ENCODE peak calls at places on chromosome 22, in seven cellular contexts. One of them, this sample, is unnamed.

GRCh38 chr22:49479566-49479965 is 348.1 kb downstream of the BRD1 start:
- DNase-seq in A172: no peak
- DNase-seq in NCI-H748 treated with DMSO at 0.1 percent for 48 hours: no peak
- DNase-seq in glutamatergic neuron: no peak
- DNase-seq in left lobe of liver: no peak
- DNase-seq in effector memory CD8-positive, alpha-beta T cell: no peak
- DNase-seq in lung microvascular endothelial cell: no peak
- DNase-seq in this sample: no peak

GRCh38 chr22:43205261-43205691 is 18.3 kb upstream of the TTLL12 start:
- DNase-seq in effector memory CD8-positive, alpha-beta T cell: no peak
- DNase-seq in glutamatergic neuron: no peak
- DNase-seq in A172: no peak
- DNase-seq in lung microvascular endothelial cell: no peak
- DNase-seq in left lobe of liver: no peak
- DNase-seq in NCI-H748 treated with DMSO at 0.1 percent for 48 hours: no peak
- DNase-seq in this sample: no peak

GRCh38 chr22:44990810-44991209 is 19.0 kb downstream of the PHF21B start:
- DNase-seq in NCI-H748 treated with DMSO at 0.1 percent for 48 hours: no peak
- DNase-seq in glutamatergic neuron: no peak
- DNase-seq in left lobe of liver: no peak
- DNase-seq in lung microvascular endothelial cell: no peak
- DNase-seq in A172: no peak
- DNase-seq in effector memory CD8-positive, alpha-beta T cell: no peak
- DNase-seq in this sample: no peak

GRCh38 chr22:46797355-46797754 is 34.9 kb downstream of the TBC1D22A start:
- DNase-seq in NCI-H748 treated with DMSO at 0.1 percent for 48 hours: no peak
- DNase-seq in lung microvascular endothelial cell: peak
- DNase-seq in A172: no peak
- DNase-seq in left lobe of liver: no peak
- DNase-seq in glutamatergic neuron: peak
- DNase-seq in effector memory CD8-positive, alpha-beta T cell: no peak
- DNase-seq in this sample: peak

GRCh38 chr22:37525746-37526350 is 6.6 kb upstream of the CARD10 start:
- DNase-seq in NCI-H748 treated with DMSO at 0.1 percent for 48 hours: no peak
- DNase-seq in lung microvascular endothelial cell: no peak
- DNase-seq in A172: no peak
- DNase-seq in glutamatergic neuron: no peak
- DNase-seq in left lobe of liver: no peak
- DNase-seq in effector memory CD8-positive, alpha-beta T cell: no peak
- DNase-seq in this sample: no peak

GRCh38 chr22:33076368-33076767 is 18.2 kb upstream of the SYN3 start:
- DNase-seq in glutamatergic neuron: no peak
- DNase-seq in lung microvascular endothelial cell: peak
- DNase-seq in A172: no peak
- DNase-seq in effector memory CD8-positive, alpha-beta T cell: no peak
- DNase-seq in NCI-H748 treated with DMSO at 0.1 percent for 48 hours: no peak
- DNase-seq in left lobe of liver: no peak
- DNase-seq in this sample: no peak

GRCh38 chr22:29700949-29701927 is 18.6 kb upstream of the CABP7 start:
- DNase-seq in A172: peak
- DNase-seq in effector memory CD8-positive, alpha-beta T cell: no peak
- DNase-seq in lung microvascular endothelial cell: peak
- DNase-seq in glutamatergic neuron: no peak
- DNase-seq in NCI-H748 treated with DMSO at 0.1 percent for 48 hours: no peak
- DNase-seq in left lobe of liver: no peak
- DNase-seq in this sample: peak

GRCh38 chr22:37544955-37545702 is 15.2 kb upstream of the CDC42EP1 start:
- DNase-seq in left lobe of liver: peak
- DNase-seq in lung microvascular endothelial cell: peak
- DNase-seq in glutamatergic neuron: peak
- DNase-seq in A172: peak
- DNase-seq in effector memory CD8-positive, alpha-beta T cell: peak
- DNase-seq in NCI-H748 treated with DMSO at 0.1 percent for 48 hours: no peak
- DNase-seq in this sample: peak

GRCh38 chr22:38613588-38613987 is 42.6 kb downstream of the FAM227A start:
- DNase-seq in NCI-H748 treated with DMSO at 0.1 percent for 48 hours: no peak
- DNase-seq in A172: no peak
- DNase-seq in effector memory CD8-positive, alpha-beta T cell: no peak
- DNase-seq in left lobe of liver: no peak
- DNase-seq in glutamatergic neuron: no peak
- DNase-seq in lung microvascular endothelial cell: no peak
- DNase-seq in this sample: no peak

GRCh38 chr22:27737521-27737920 is 64.0 kb downstream of the MN1 start:
- DNase-seq in NCI-H748 treated with DMSO at 0.1 percent for 48 hours: no peak
- DNase-seq in glutamatergic neuron: no peak
- DNase-seq in A172: no peak
- DNase-seq in lung microvascular endothelial cell: no peak
- DNase-seq in effector memory CD8-positive, alpha-beta T cell: no peak
- DNase-seq in left lobe of liver: no peak
- DNase-seq in this sample: no peak

GRCh38 chr22:27198518-27199035 is 541.2 kb downstream of the MIAT start:
- DNase-seq in lung microvascular endothelial cell: no peak
- DNase-seq in A172: no peak
- DNase-seq in left lobe of liver: no peak
- DNase-seq in NCI-H748 treated with DMSO at 0.1 percent for 48 hours: no peak
- DNase-seq in effector memory CD8-positive, alpha-beta T cell: no peak
- DNase-seq in glutamatergic neuron: no peak
- DNase-seq in this sample: no peak

GRCh38 chr22:39290724-39291161 is 28.7 kb downstream of the RPL3 start:
- DNase-seq in lung microvascular endothelial cell: peak
- DNase-seq in glutamatergic neuron: peak
- DNase-seq in NCI-H748 treated with DMSO at 0.1 percent for 48 hours: no peak
- DNase-seq in left lobe of liver: peak
- DNase-seq in effector memory CD8-positive, alpha-beta T cell: no peak
- DNase-seq in A172: peak
- DNase-seq in this sample: no peak

GRCh38 chr22:42145175-42145574 is 14.6 kb upstream of the CYP2D6 start:
- DNase-seq in effector memory CD8-positive, alpha-beta T cell: no peak
- DNase-seq in glutamatergic neuron: no peak
- DNase-seq in left lobe of liver: peak
- DNase-seq in A172: no peak
- DNase-seq in NCI-H748 treated with DMSO at 0.1 percent for 48 hours: no peak
- DNase-seq in lung microvascular endothelial cell: no peak
- DNase-seq in this sample: no peak

GRCh38 chr22:42184852-42185251 is 54.2 kb upstream of the CYP2D6 start:
- DNase-seq in NCI-H748 treated with DMSO at 0.1 percent for 48 hours: no peak
- DNase-seq in lung microvascular endothelial cell: no peak
- DNase-seq in glutamatergic neuron: no peak
- DNase-seq in left lobe of liver: no peak
- DNase-seq in A172: no peak
- DNase-seq in effector memory CD8-positive, alpha-beta T cell: no peak
- DNase-seq in this sample: no peak

GRCh38 chr22:21025763-21026755 is 6.3 kb downstream of the SLC7A4 start:
- DNase-seq in lung microvascular endothelial cell: no peak
- DNase-seq in A172: no peak
- DNase-seq in effector memory CD8-positive, alpha-beta T cell: no peak
- DNase-seq in glutamatergic neuron: no peak
- DNase-seq in NCI-H748 treated with DMSO at 0.1 percent for 48 hours: no peak
- DNase-seq in left lobe of liver: no peak
- DNase-seq in this sample: no peak

GRCh38 chr22:39778055-39778454 is 115.5 kb downstream of the ENTHD1 start:
- DNase-seq in effector memory CD8-positive, alpha-beta T cell: no peak
- DNase-seq in glutamatergic neuron: no peak
- DNase-seq in NCI-H748 treated with DMSO at 0.1 percent for 48 hours: no peak
- DNase-seq in A172: no peak
- DNase-seq in left lobe of liver: no peak
- DNase-seq in lung microvascular endothelial cell: no peak
- DNase-seq in this sample: peak

GRCh38 chr22:23828800-23829680 is 9.8 kb downstream of the DERL3 start:
- DNase-seq in glutamatergic neuron: no peak
- DNase-seq in NCI-H748 treated with DMSO at 0.1 percent for 48 hours: no peak
- DNase-seq in A172: no peak
- DNase-seq in left lobe of liver: peak
- DNase-seq in effector memory CD8-positive, alpha-beta T cell: no peak
- DNase-seq in lung microvascular endothelial cell: no peak
- DNase-seq in this sample: no peak

GRCh38 chr22:45504703-45505341 is 2.1 kb downstream of the FBLN1 start:
- DNase-seq in A172: no peak
- DNase-seq in effector memory CD8-positive, alpha-beta T cell: no peak
- DNase-seq in lung microvascular endothelial cell: no peak
- DNase-seq in NCI-H748 treated with DMSO at 0.1 percent for 48 hours: no peak
- DNase-seq in left lobe of liver: no peak
- DNase-seq in glutamatergic neuron: peak
- DNase-seq in this sample: no peak

GRCh38 chr22:48091060-48091650 is 1328.7 kb downstream of the TBC1D22A start:
- DNase-seq in lung microvascular endothelial cell: no peak
- DNase-seq in left lobe of liver: no peak
- DNase-seq in A172: no peak
- DNase-seq in effector memory CD8-positive, alpha-beta T cell: no peak
- DNase-seq in NCI-H748 treated with DMSO at 0.1 percent for 48 hours: no peak
- DNase-seq in glutamatergic neuron: no peak
- DNase-seq in this sample: no peak

GRCh38 chr22:29727248-29727551 is 7.4 kb downstream of the CABP7 start:
- DNase-seq in lung microvascular endothelial cell: peak
- DNase-seq in left lobe of liver: peak
- DNase-seq in effector memory CD8-positive, alpha-beta T cell: no peak
- DNase-seq in glutamatergic neuron: peak
- DNase-seq in NCI-H748 treated with DMSO at 0.1 percent for 48 hours: no peak
- DNase-seq in A172: no peak
- DNase-seq in this sample: no peak

GRCh38 chr22:20819471-20819870 is 39.1 kb downstream of the PI4KA start:
- DNase-seq in left lobe of liver: no peak
- DNase-seq in glutamatergic neuron: no peak
- DNase-seq in A172: no peak
- DNase-seq in effector memory CD8-positive, alpha-beta T cell: no peak
- DNase-seq in NCI-H748 treated with DMSO at 0.1 percent for 48 hours: no peak
- DNase-seq in lung microvascular endothelial cell: no peak
- DNase-seq in this sample: no peak

GRCh38 chr22:50469377-50470305 is 5.2 kb downstream of the SBF1 start:
- DNase-seq in left lobe of liver: no peak
- DNase-seq in NCI-H748 treated with DMSO at 0.1 percent for 48 hours: no peak
- DNase-seq in lung microvascular endothelial cell: peak
- DNase-seq in effector memory CD8-positive, alpha-beta T cell: peak
- DNase-seq in A172: peak
- DNase-seq in glutamatergic neuron: peak
- DNase-seq in this sample: no peak

GRCh38 chr22:31137721-31138120 is 2.6 kb downstream of the PLA2G3 start:
- DNase-seq in glutamatergic neuron: no peak
- DNase-seq in lung microvascular endothelial cell: no peak
- DNase-seq in NCI-H748 treated with DMSO at 0.1 percent for 48 hours: no peak
- DNase-seq in left lobe of liver: no peak
- DNase-seq in effector memory CD8-positive, alpha-beta T cell: no peak
- DNase-seq in A172: no peak
- DNase-seq in this sample: no peak

GRCh38 chr22:47165338-47165931 is 403.0 kb downstream of the TBC1D22A start:
- DNase-seq in lung microvascular endothelial cell: no peak
- DNase-seq in glutamatergic neuron: peak
- DNase-seq in effector memory CD8-positive, alpha-beta T cell: no peak
- DNase-seq in NCI-H748 treated with DMSO at 0.1 percent for 48 hours: no peak
- DNase-seq in A172: no peak
- DNase-seq in left lobe of liver: no peak
- DNase-seq in this sample: no peak

GRCh38 chr22:46065733-46066454 is 84.4 kb upstream of the PPARA start:
- DNase-seq in A172: peak
- DNase-seq in glutamatergic neuron: no peak
- DNase-seq in left lobe of liver: no peak
- DNase-seq in NCI-H748 treated with DMSO at 0.1 percent for 48 hours: no peak
- DNase-seq in lung microvascular endothelial cell: no peak
- DNase-seq in effector memory CD8-positive, alpha-beta T cell: no peak
- DNase-seq in this sample: no peak

GRCh38 chr22:24157783-24158170 is 23.5 kb upstream of the SUSD2 start:
- DNase-seq in A172: no peak
- DNase-seq in NCI-H748 treated with DMSO at 0.1 percent for 48 hours: no peak
- DNase-seq in glutamatergic neuron: no peak
- DNase-seq in lung microvascular endothelial cell: no peak
- DNase-seq in left lobe of liver: no peak
- DNase-seq in effector memory CD8-positive, alpha-beta T cell: no peak
- DNase-seq in this sample: no peak

GRCh38 chr22:44074286-44074984 is 50.3 kb downstream of the PARVB start:
- DNase-seq in A172: no peak
- DNase-seq in glutamatergic neuron: no peak
- DNase-seq in NCI-H748 treated with DMSO at 0.1 percent for 48 hours: no peak
- DNase-seq in lung microvascular endothelial cell: no peak
- DNase-seq in left lobe of liver: no peak
- DNase-seq in effector memory CD8-positive, alpha-beta T cell: no peak
- DNase-seq in this sample: no peak

GRCh38 chr22:48053973-48054372 is 1291.5 kb downstream of the TBC1D22A start:
- DNase-seq in A172: no peak
- DNase-seq in lung microvascular endothelial cell: no peak
- DNase-seq in NCI-H748 treated with DMSO at 0.1 percent for 48 hours: no peak
- DNase-seq in effector memory CD8-positive, alpha-beta T cell: no peak
- DNase-seq in left lobe of liver: peak
- DNase-seq in glutamatergic neuron: no peak
- DNase-seq in this sample: no peak

GRCh38 chr22:50308986-50309600 is 1.6 kb upstream of the PLXNB2 start:
- DNase-seq in left lobe of liver: no peak
- DNase-seq in lung microvascular endothelial cell: no peak
- DNase-seq in effector memory CD8-positive, alpha-beta T cell: no peak
- DNase-seq in glutamatergic neuron: peak
- DNase-seq in A172: no peak
- DNase-seq in NCI-H748 treated with DMSO at 0.1 percent for 48 hours: no peak
- DNase-seq in this sample: no peak

GRCh38 chr22:24027389-24027980 is 16.4 kb downstream of the CABIN1 start:
- DNase-seq in effector memory CD8-positive, alpha-beta T cell: no peak
- DNase-seq in NCI-H748 treated with DMSO at 0.1 percent for 48 hours: no peak
- DNase-seq in glutamatergic neuron: no peak
- DNase-seq in A172: no peak
- DNase-seq in lung microvascular endothelial cell: no peak
- DNase-seq in left lobe of liver: no peak
- DNase-seq in this sample: no peak

GRCh38 chr22:47169801-47170140 is 407.3 kb downstream of the TBC1D22A start:
- DNase-seq in NCI-H748 treated with DMSO at 0.1 percent for 48 hours: no peak
- DNase-seq in effector memory CD8-positive, alpha-beta T cell: no peak
- DNase-seq in left lobe of liver: peak
- DNase-seq in glutamatergic neuron: no peak
- DNase-seq in A172: no peak
- DNase-seq in lung microvascular endothelial cell: no peak
- DNase-seq in this sample: no peak